ENCODE peak calls at places on chromosomes 5 and 9, in five cellular contexts. One of them, this sample, is unnamed.

GRCh38 chr5:141785135-141785534 is 93.1 kb downstream of the PCDH1 start:
- DNase-seq in suprapubic skin: no peak
- DNase-seq in uterus: no peak
- DNase-seq in breast epithelium: no peak
- DNase-seq in IMR-90: no peak
- DNase-seq in this sample: no peak

GRCh38 chr5:24188196-24188595 is 456.6 kb downstream of the CDH10 start:
- DNase-seq in breast epithelium: no peak
- DNase-seq in suprapubic skin: no peak
- DNase-seq in IMR-90: no peak
- DNase-seq in uterus: no peak
- DNase-seq in this sample: no peak

GRCh38 chr9:130590305-130590704 is 10.9 kb downstream of the FUBP3 start:
- DNase-seq in uterus: no peak
- DNase-seq in IMR-90: no peak
- DNase-seq in breast epithelium: no peak
- DNase-seq in suprapubic skin: no peak
- DNase-seq in this sample: no peak

GRCh38 chr9:7368410-7369292 is 430.9 kb downstream of the DMAC1 start:
- DNase-seq in suprapubic skin: no peak
- DNase-seq in uterus: no peak
- DNase-seq in breast epithelium: no peak
- DNase-seq in IMR-90: peak
- DNase-seq in this sample: no peak

GRCh38 chr5:141779642-141780041 is 97.6 kb upstream of the ARAP3 start:
- DNase-seq in IMR-90: peak
- DNase-seq in suprapubic skin: no peak
- DNase-seq in uterus: peak
- DNase-seq in breast epithelium: peak
- DNase-seq in this sample: no peak

GRCh38 chr9:89154651-89155336 is 23.8 kb downstream of the SHC3 start:
- DNase-seq in IMR-90: peak
- DNase-seq in suprapubic skin: no peak
- DNase-seq in uterus: no peak
- DNase-seq in breast epithelium: no peak
- DNase-seq in this sample: no peak

GRCh38 chr9:71876106-71876505 is 34.9 kb downstream of the ABHD17B start:
- DNase-seq in IMR-90: no peak
- DNase-seq in uterus: no peak
- DNase-seq in breast epithelium: no peak
- DNase-seq in suprapubic skin: no peak
- DNase-seq in this sample: no peak

GRCh38 chr9:19677929-19678328 is 110.9 kb downstream of the SLC24A2 start:
- DNase-seq in breast epithelium: no peak
- DNase-seq in IMR-90: no peak
- DNase-seq in uterus: no peak
- DNase-seq in suprapubic skin: no peak
- DNase-seq in this sample: no peak

GRCh38 chr5:114223866-114224265 is 138.0 kb upstream of the KCNN2 start:
- DNase-seq in suprapubic skin: no peak
- DNase-seq in breast epithelium: no peak
- DNase-seq in uterus: no peak
- DNase-seq in IMR-90: no peak
- DNase-seq in this sample: no peak

GRCh38 chr5:125245216-125245615 is 498.8 kb upstream of the ZNF608 start:
- DNase-seq in IMR-90: no peak
- DNase-seq in uterus: no peak
- DNase-seq in suprapubic skin: no peak
- DNase-seq in breast epithelium: no peak
- DNase-seq in this sample: no peak

GRCh38 chr5:162174358-162174757 is 106.8 kb downstream of the GABRG2 start:
- DNase-seq in uterus: no peak
- DNase-seq in suprapubic skin: no peak
- DNase-seq in breast epithelium: no peak
- DNase-seq in IMR-90: no peak
- DNase-seq in this sample: no peak

GRCh38 chr9:35813434-35814105 is 1.3 kb downstream of the HINT2 start:
- DNase-seq in suprapubic skin: no peak
- DNase-seq in breast epithelium: no peak
- DNase-seq in uterus: no peak
- DNase-seq in IMR-90: peak
- DNase-seq in this sample: no peak

GRCh38 chr9:21689851-21690250 is 112.6 kb upstream of the MTAP start:
- DNase-seq in IMR-90: no peak
- DNase-seq in breast epithelium: no peak
- DNase-seq in suprapubic skin: no peak
- DNase-seq in uterus: no peak
- DNase-seq in this sample: no peak

GRCh38 chr9:22913518-22913917 is 466.9 kb downstream of the DMRTA1 start:
- DNase-seq in breast epithelium: no peak
- DNase-seq in suprapubic skin: no peak
- DNase-seq in uterus: no peak
- DNase-seq in IMR-90: no peak
- DNase-seq in this sample: no peak

GRCh38 chr5:11143456-11144267 is 382.6 kb upstream of the DAP start:
- DNase-seq in suprapubic skin: no peak
- DNase-seq in uterus: no peak
- DNase-seq in breast epithelium: no peak
- DNase-seq in IMR-90: no peak
- DNase-seq in this sample: no peak

DNA sequence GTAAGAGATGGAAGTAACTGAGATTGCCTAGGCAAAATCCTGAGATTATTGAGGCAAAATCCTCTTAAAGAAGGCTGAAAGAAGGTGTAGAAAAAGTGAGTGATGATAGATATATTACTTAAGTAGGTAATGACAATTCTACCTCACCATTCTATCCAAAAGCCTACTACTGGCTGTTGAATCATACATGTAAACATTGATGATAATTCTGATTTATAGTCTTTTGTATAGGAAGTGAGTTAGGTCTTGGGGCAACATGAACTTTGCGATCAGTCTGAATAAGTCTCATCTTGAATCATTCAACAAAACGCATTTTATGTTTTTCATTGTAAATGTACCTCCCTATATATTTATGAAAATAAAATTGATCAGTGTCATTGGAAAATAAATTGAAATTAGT is 99.6 kb downstream of the PARP8 start:
- DNase-seq in breast epithelium: no peak
- DNase-seq in IMR-90: no peak
- DNase-seq in uterus: no peak
- DNase-seq in suprapubic skin: no peak
- DNase-seq in this sample: no peak
- TF ChIP-seq POLR2A in breast epithelium: no peak
- TF ChIP-seq POLR2A in IMR-90: no peak
- TF ChIP-seq POLR2A in uterus: no peak
- TF ChIP-seq POLR2A in suprapubic skin: no peak
- TF ChIP-seq POLR2A in this sample: no peak

DNA sequence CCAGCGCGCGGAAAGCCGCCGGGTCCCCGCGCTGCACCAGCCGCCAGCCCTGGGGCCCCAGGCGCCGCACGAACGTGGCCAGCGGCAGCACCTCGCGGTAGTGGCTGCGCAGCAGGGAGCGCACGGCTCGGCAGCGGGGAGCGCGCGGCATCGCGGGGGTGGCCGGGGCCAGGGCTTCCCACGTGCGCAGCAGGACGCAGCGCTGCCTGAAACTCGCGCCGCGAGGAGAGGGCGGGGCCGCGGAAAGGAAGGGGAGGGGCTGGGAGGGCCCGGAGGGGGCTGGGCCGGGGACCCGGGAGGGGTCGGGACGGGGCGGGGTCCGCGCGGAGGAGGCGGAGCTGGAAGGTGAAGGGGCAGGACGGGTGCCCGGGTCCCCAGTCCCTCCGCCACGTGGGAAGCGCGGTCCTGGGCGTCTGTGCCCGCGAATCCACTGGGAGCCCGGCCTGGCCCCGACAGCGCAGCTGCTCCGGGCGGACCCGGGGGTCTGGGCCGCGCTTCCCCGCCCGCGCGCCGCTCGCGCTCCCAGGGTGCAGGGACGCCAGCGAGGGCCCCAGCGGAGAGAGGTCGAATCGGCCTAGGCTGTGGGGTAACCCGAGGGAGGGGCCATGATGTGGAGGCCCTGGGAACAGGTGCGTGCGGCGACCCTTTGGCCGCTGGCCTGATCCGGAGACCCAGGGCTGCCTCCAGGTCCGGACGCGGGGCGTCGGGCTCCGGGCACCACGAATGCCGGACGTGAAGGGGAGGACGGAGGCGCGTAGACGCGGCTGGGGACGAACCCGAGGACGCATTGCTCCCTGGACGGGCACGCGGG is at the start of gene TERT:
- DNase-seq in breast epithelium: no peak
- DNase-seq in suprapubic skin: peak
- DNase-seq in IMR-90: no peak
- DNase-seq in uterus: no peak
- DNase-seq in this sample: no peak
- TF ChIP-seq POLR2A in breast epithelium: no peak
- TF ChIP-seq POLR2A in suprapubic skin: no peak
- TF ChIP-seq POLR2A in IMR-90: no peak
- TF ChIP-seq POLR2A in uterus: no peak
- TF ChIP-seq POLR2A in this sample: no peak

GRCh38 chr9:36867241-36867640 is 166.8 kb downstream of the PAX5 start:
- DNase-seq in breast epithelium: no peak
- DNase-seq in uterus: no peak
- DNase-seq in IMR-90: no peak
- DNase-seq in suprapubic skin: no peak
- DNase-seq in this sample: no peak

GRCh38 chr9:36862206-36863145 is 171.6 kb downstream of the PAX5 start:
- DNase-seq in uterus: no peak
- DNase-seq in breast epithelium: no peak
- DNase-seq in IMR-90: peak
- DNase-seq in suprapubic skin: no peak
- DNase-seq in this sample: no peak

GRCh38 chr9:36865731-36866635 is 168.1 kb downstream of the PAX5 start:
- DNase-seq in uterus: no peak
- DNase-seq in IMR-90: no peak
- DNase-seq in suprapubic skin: no peak
- DNase-seq in breast epithelium: no peak
- DNase-seq in this sample: no peak

GRCh38 chr9:36866840-36867239 is 167.2 kb downstream of the PAX5 start:
- DNase-seq in uterus: no peak
- DNase-seq in IMR-90: no peak
- DNase-seq in suprapubic skin: no peak
- DNase-seq in breast epithelium: no peak
- DNase-seq in this sample: no peak

DNA sequence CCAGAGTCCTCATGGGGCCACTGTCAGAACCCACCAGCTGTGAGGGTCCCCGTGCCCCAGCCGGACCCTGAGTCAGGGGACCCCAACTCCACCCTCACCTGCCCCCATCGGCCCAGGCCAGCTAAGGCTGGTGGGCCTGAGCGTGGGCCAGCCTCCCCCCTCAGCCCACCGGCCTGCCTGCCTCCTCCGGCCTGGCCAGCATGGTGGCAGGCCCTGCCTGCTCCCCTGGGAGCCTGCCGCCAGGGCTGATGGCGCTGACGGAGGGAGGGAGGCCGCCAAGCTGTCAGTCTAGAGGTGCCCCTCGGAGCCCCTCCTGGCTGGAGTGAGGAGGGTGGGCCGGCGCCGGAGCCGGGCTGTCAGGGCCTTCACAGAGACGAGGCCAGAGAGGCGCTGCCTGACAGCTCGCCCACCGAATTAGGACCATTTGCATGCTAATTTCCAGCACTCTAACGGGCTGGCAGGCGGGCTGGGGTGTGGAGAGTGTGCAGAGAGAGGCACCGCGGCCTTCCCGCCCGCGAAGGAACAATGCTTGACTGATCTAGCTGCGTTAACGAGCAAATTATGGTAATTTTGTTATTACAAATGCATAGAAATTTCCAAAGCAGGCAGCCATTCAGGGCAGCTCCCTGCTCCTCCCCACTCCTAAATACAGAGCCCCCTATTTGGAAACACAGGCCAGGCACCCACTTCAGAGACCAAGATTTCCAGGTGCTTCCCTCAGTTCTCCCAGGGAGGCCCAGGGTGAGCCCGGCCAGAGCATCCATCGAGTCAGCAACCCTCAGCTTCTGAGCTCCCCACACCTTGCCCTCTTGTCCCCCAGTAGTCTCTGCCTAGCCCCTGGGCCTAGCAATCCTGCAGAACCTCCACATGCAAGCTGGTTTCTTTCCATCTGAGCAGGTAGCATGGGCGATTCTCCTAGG is 169.3 kb downstream of the PAX5 start:
- DNase-seq in suprapubic skin: no peak
- DNase-seq in breast epithelium: no peak
- DNase-seq in IMR-90: no peak
- DNase-seq in uterus: no peak
- DNase-seq in this sample: no peak
- TF ChIP-seq POLR2A in suprapubic skin: no peak
- TF ChIP-seq POLR2A in breast epithelium: no peak
- TF ChIP-seq POLR2A in IMR-90: no peak
- TF ChIP-seq POLR2A in uterus: no peak
- TF ChIP-seq POLR2A in this sample: no peak

GRCh38 chr5:181189962-181190710 is 14.9 kb downstream of the TRIM7 start:
- DNase-seq in breast epithelium: no peak
- DNase-seq in IMR-90: no peak
- DNase-seq in suprapubic skin: no peak
- DNase-seq in uterus: no peak
- DNase-seq in this sample: no peak

GRCh38 chr5:181190711-181191525 is 14.1 kb downstream of the TRIM7 start:
- DNase-seq in uterus: peak
- DNase-seq in suprapubic skin: no peak
- DNase-seq in IMR-90: no peak
- DNase-seq in breast epithelium: no peak
- DNase-seq in this sample: no peak

GRCh38 chr5:181192337-181193046 is 12.5 kb downstream of the TRIM7 start:
- DNase-seq in uterus: no peak
- DNase-seq in suprapubic skin: no peak
- DNase-seq in IMR-90: peak
- DNase-seq in breast epithelium: no peak
- DNase-seq in this sample: no peak

GRCh38 chr5:181189363-181189961 is 15.5 kb downstream of the TRIM7 start:
- DNase-seq in uterus: peak
- DNase-seq in IMR-90: peak
- DNase-seq in breast epithelium: no peak
- DNase-seq in suprapubic skin: no peak
- DNase-seq in this sample: no peak

GRCh38 chr5:181191526-181192336 is 13.3 kb downstream of the TRIM7 start:
- DNase-seq in suprapubic skin: peak
- DNase-seq in breast epithelium: peak
- DNase-seq in uterus: peak
- DNase-seq in IMR-90: peak
- DNase-seq in this sample: peak
- TF ChIP-seq POLR2A in suprapubic skin: no peak
- TF ChIP-seq POLR2A in breast epithelium: peak
- TF ChIP-seq POLR2A in uterus: peak
- TF ChIP-seq POLR2A in IMR-90: peak
- TF ChIP-seq POLR2A in this sample: no peak

GRCh38 chr9:136545065-136545965 is 533 bp downstream of the NOTCH1 start:
- DNase-seq in suprapubic skin: no peak
- DNase-seq in IMR-90: no peak
- DNase-seq in uterus: peak
- DNase-seq in breast epithelium: no peak
- DNase-seq in this sample: peak

GRCh38 chr9:136547508-136548215 is 1.8 kb upstream of the NOTCH1 start:
- DNase-seq in breast epithelium: no peak
- DNase-seq in uterus: no peak
- DNase-seq in IMR-90: no peak
- DNase-seq in suprapubic skin: no peak
- DNase-seq in this sample: no peak

GRCh38 chr9:136544549-136545064 is 1.2 kb downstream of the NOTCH1 start:
- DNase-seq in suprapubic skin: no peak
- DNase-seq in breast epithelium: no peak
- DNase-seq in uterus: peak
- DNase-seq in IMR-90: no peak
- DNase-seq in this sample: peak

GRCh38 chr9:136545966-136546696 is at the start of gene NOTCH1:
- DNase-seq in uterus: peak
- DNase-seq in suprapubic skin: peak
- DNase-seq in IMR-90: peak
- DNase-seq in breast epithelium: peak
- DNase-seq in this sample: peak

GRCh38 chr9:136546697-136547481 is 1.0 kb upstream of the NOTCH1 start:
- DNase-seq in uterus: peak
- DNase-seq in breast epithelium: peak
- DNase-seq in IMR-90: peak
- DNase-seq in suprapubic skin: peak
- DNase-seq in this sample: no peak
- TF ChIP-seq POLR2A in uterus: peak
- TF ChIP-seq POLR2A in breast epithelium: no peak
- TF ChIP-seq POLR2A in IMR-90: no peak
- TF ChIP-seq POLR2A in suprapubic skin: no peak
- TF ChIP-seq POLR2A in this sample: no peak

This sample was measured in GM12891.